ENCODE peak calls at places on chromosomes 5 and 9, in four cellular contexts. One of them, this sample, is unnamed.
A peak's percentile ranks its signal among the peaks of the same experiment; 100 is the strongest.

GRCh38 chr5:61386062-61386800 is 54.2 kb downstream of the ZSWIM6 start:
- DNase-seq in GM10248: no peak
- DNase-seq in BJ: no peak
- DNase-seq in lung: no peak
- DNase-seq in this sample: no peak

GRCh38 chr9:96020822-96021615 is 145.5 kb downstream of the ERCC6L2 start:
- DNase-seq in BJ: no peak
- DNase-seq in GM10248: peak; percentile 50
- DNase-seq in lung: peak; percentile 33
- DNase-seq in this sample: peak; percentile 64

GRCh38 chr5:146130440-146131045 is 25.2 kb upstream of the PLAC8L1 start:
- DNase-seq in BJ: no peak
- DNase-seq in GM10248: no peak
- DNase-seq in lung: no peak
- DNase-seq in this sample: no peak

GRCh38 chr5:149581192-149581861 is at the start of gene ARHGEF37:
- DNase-seq in GM10248: no peak
- DNase-seq in lung: peak; percentile 80
- DNase-seq in BJ: no peak
- DNase-seq in this sample: peak; percentile 26

GRCh38 chr5:147396070-147396469 is 113.8 kb downstream of the DPYSL3 start:
- DNase-seq in GM10248: no peak
- DNase-seq in lung: peak; percentile 66
- DNase-seq in BJ: no peak
- DNase-seq in this sample: no peak

GRCh38 chr5:147576646-147577535 is 67.0 kb upstream of the DPYSL3 start:
- DNase-seq in GM10248: peak; percentile 33
- DNase-seq in lung: peak; percentile 57
- DNase-seq in BJ: no peak
- DNase-seq in this sample: peak; percentile 37

GRCh38 chr9:91532325-91532724 is 108.7 kb upstream of the NFIL3 start:
- DNase-seq in GM10248: no peak
- DNase-seq in BJ: no peak
- DNase-seq in lung: no peak
- DNase-seq in this sample: no peak

GRCh38 chr9:94086468-94086867 is 2.2 kb downstream of the PTPDC1 start:
- DNase-seq in lung: no peak
- DNase-seq in BJ: no peak
- DNase-seq in GM10248: no peak
- DNase-seq in this sample: no peak

GRCh38 chr9:87206064-87206661 is 258.9 kb upstream of the GAS1 start:
- DNase-seq in BJ: peak; percentile 90
- DNase-seq in GM10248: no peak
- DNase-seq in lung: no peak
- DNase-seq in this sample: no peak

GRCh38 chr9:123400926-123401503 is 45.0 kb downstream of the CRB2 start:
- DNase-seq in BJ: no peak
- DNase-seq in lung: no peak
- DNase-seq in GM10248: no peak
- DNase-seq in this sample: no peak

GRCh38 chr5:159175547-159175946 is 33.8 kb downstream of the RNF145 start:
- DNase-seq in lung: no peak
- DNase-seq in BJ: no peak
- DNase-seq in GM10248: no peak
- DNase-seq in this sample: no peak

GRCh38 chr9:132743886-132744544 is 73.8 kb downstream of the GTF3C4 start:
- DNase-seq in BJ: no peak
- DNase-seq in GM10248: no peak
- DNase-seq in lung: no peak
- DNase-seq in this sample: no peak

GRCh38 chr5:149887622-149888183 is 56.9 kb downstream of the PDE6A start:
- DNase-seq in GM10248: no peak
- DNase-seq in lung: no peak
- DNase-seq in BJ: no peak
- DNase-seq in this sample: no peak

GRCh38 chr5:116135344-116135743 is 50.5 kb downstream of the COMMD10 start:
- DNase-seq in BJ: no peak
- DNase-seq in GM10248: peak; percentile 46
- DNase-seq in lung: no peak
- DNase-seq in this sample: peak; percentile 53

GRCh38 chr5:77630246-77631165 is 8.0 kb downstream of the OTP start:
- DNase-seq in GM10248: peak; percentile 86
- DNase-seq in BJ: no peak
- DNase-seq in lung: no peak
- DNase-seq in this sample: peak; percentile 91

GRCh38 chr5:132756542-132756941 is 9.3 kb downstream of the CCNI2 start:
- DNase-seq in BJ: no peak
- DNase-seq in lung: peak; percentile 24
- DNase-seq in GM10248: no peak
- DNase-seq in this sample: no peak

GRCh38 chr9:134344821-134345310 is 18.6 kb downstream of the RXRA start:
- DNase-seq in lung: no peak
- DNase-seq in BJ: no peak
- DNase-seq in GM10248: no peak
- DNase-seq in this sample: no peak

GRCh38 chr9:92236465-92236864 is 57.0 kb downstream of the IARS1 start:
- DNase-seq in GM10248: no peak
- DNase-seq in BJ: no peak
- DNase-seq in lung: no peak
- DNase-seq in this sample: no peak

GRCh38 chr9:72309366-72310133 is 55.5 kb downstream of the ZFAND5 start:
- DNase-seq in BJ: no peak
- DNase-seq in GM10248: no peak
- DNase-seq in lung: no peak
- DNase-seq in this sample: no peak

GRCh38 chr5:89967806-89968444 is 441.6 kb downstream of the CETN3 start:
- DNase-seq in BJ: no peak
- DNase-seq in lung: no peak
- DNase-seq in GM10248: no peak
- DNase-seq in this sample: no peak

DNA sequence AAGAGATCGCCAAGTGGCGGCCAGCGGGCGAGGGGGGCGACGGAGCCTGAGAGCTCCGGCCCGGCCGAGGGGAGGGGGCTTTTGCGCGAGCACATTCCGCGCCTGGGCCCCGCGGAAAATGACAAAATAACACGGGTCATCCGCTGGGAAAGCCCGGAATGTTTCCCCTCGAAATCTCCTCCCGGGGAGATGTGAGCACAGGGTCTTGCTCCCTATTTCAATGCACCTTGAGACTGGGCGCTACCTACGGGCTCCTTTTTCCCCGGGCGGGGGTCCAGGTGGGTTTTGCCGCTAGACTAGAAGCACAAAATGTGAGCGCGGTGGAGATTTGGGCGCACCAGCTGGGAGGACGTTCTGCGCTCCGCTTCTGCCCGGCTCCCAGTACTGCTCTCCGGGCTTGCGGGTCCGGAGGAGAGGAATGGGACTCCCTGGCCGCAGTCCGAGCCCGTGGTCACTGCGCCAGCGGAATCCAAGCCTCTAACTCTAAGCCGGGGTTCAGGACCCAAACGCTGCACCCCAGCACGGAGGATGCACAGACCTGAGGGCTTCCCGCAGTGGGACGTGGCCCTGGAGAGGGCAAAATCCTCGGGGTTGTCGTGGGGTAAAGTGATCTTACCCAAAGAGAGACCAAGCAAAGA is 2.8 kb upstream of the PRDM12 start:
- DNase-seq in lung: no peak
- DNase-seq in GM10248: no peak
- DNase-seq in BJ: no peak
- DNase-seq in this sample: no peak
- TF ChIP-seq CTCF in lung: no peak
- TF ChIP-seq CTCF in GM10248: no peak
- TF ChIP-seq CTCF in BJ: no peak
- TF ChIP-seq CTCF in this sample: no peak

DNA sequence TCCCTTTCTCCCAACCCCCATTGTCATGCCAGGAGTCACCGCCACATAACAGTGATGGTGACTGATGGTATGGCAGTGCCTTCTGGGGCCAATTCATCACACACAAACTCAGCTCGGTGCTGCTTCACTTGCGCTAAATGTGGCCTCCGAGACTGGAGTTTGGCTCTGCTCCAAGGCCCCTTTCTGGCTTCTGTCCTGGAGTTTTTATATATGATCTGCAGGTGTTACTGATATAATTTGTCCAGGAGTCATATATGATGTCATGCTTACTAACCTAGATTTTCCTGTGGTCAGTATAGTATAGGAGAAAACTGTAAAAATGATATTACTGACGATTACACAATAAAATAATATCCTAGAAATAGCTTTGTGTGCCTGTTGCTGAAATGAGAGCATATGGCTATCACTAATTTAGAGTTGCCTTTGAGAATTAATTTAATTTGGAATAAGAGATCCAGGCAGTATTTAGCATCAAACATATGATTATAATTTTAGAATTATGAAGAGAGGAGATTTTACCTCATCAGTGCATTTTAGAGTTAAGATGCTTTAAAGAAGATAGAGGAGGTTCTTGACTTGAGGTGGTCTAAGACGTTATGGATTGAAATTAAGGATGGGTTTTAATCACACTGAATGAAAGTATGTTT is 334.1 kb upstream of the CD180 start:
- DNase-seq in BJ: no peak
- DNase-seq in lung: no peak
- DNase-seq in GM10248: no peak
- DNase-seq in this sample: no peak
- TF ChIP-seq CTCF in BJ: no peak
- TF ChIP-seq CTCF in lung: no peak
- TF ChIP-seq CTCF in GM10248: no peak
- TF ChIP-seq CTCF in this sample: no peak

DNA sequence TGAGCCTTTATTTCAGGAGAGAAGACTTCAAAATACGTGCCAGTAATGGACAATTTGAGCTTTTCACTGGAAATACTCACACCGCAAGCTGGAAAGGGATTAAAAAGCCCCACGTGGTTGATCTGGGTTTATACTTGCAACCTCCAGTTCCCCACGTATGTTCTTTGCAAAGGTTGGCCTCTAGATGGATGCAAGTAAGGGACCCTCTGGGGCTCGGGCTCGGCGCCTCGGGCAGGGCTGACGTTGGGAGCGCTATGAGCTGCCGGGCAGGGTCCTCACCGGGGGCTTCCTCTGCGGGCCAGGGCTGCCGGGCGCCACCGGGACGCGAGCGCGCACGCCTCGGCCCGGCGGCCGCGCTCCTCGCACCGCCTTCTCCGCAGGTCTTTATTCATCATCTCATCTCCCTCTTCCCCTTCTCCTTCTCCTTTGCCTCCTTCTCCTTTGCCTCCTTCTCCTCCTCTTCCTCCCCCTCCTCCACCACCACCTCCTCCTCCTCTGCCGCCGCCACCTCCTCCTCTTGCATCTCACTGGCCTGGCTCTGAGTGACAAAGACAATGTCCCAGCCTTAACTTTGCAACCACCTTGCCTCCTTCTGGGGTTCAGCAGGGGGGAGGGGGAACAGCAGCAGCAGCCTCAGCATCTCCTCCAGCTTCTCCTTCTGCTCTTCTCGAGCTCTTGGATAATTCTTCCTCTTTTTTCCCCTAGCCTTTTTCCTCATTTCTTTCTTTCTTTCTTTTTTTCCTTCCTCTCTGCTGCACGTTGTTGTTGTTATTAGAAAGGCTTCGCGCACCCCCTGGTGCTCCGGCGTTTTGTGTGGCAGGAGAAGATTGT is 636 bp upstream of the ZNF462 start:
- DNase-seq in GM10248: no peak
- DNase-seq in BJ: no peak
- DNase-seq in lung: peak; percentile 40
- DNase-seq in this sample: peak; percentile 30
- TF ChIP-seq CTCF in GM10248: peak; percentile 18
- TF ChIP-seq CTCF in BJ: peak; percentile 44
- TF ChIP-seq CTCF in lung: no peak
- TF ChIP-seq CTCF in this sample: no peak

GRCh38 chr5:178590141-178590923 is at the start of gene COL23A1:
- DNase-seq in GM10248: peak; percentile 59
- DNase-seq in lung: peak; percentile 48
- DNase-seq in BJ: no peak
- DNase-seq in this sample: peak; percentile 65

GRCh38 chr5:178589180-178590140 is 733 bp downstream of the COL23A1 start:
- DNase-seq in BJ: no peak
- DNase-seq in GM10248: no peak
- DNase-seq in lung: no peak
- DNase-seq in this sample: no peak

GRCh38 chr5:178587793-178588611 is 2.2 kb downstream of the COL23A1 start:
- DNase-seq in BJ: no peak
- DNase-seq in lung: no peak
- DNase-seq in GM10248: no peak
- DNase-seq in this sample: no peak

GRCh38 chr5:178588769-178589168 is 1.4 kb downstream of the COL23A1 start:
- DNase-seq in GM10248: no peak
- DNase-seq in BJ: no peak
- DNase-seq in lung: no peak
- DNase-seq in this sample: no peak

DNA sequence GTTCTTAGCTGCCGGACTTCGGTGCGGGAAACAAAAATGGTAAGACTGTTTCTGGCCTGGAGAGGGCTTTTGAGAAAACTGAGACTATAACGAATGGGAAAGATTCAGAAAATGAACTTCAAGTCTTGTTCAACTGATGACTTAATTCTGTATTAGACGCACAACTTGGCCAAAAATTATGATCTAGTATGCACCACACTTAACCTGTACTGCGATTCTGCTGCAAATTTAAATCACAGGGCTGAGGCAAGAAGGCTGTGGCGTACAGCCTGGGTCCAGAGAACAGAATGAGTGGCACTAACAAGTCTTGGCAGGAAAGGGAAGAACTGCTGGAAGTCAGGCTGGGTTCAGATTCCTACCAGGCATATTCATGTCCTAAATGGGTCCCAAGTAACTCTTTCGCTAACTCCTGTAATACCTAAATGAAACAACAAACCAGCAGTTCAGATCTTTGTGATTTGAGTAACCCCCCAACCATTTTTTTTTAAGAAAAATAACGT is 781 bp upstream of the COL23A1 start:
- DNase-seq in BJ: no peak
- DNase-seq in GM10248: no peak
- DNase-seq in lung: no peak
- DNase-seq in this sample: no peak
- TF ChIP-seq CTCF in BJ: no peak
- TF ChIP-seq CTCF in GM10248: no peak
- TF ChIP-seq CTCF in lung: no peak
- TF ChIP-seq CTCF in this sample: no peak

GRCh38 chr9:32552172-32552872 is at the start of the genes SMIM27 and TOPORS:
- DNase-seq in GM10248: peak; percentile 90
- DNase-seq in BJ: peak; percentile 53
- DNase-seq in lung: peak; percentile 88
- DNase-seq in this sample: peak; percentile 91
- TF ChIP-seq CTCF in GM10248: no peak
- TF ChIP-seq CTCF in BJ: no peak
- TF ChIP-seq CTCF in lung: no peak
- TF ChIP-seq CTCF in this sample: no peak

GRCh38 chr9:89454498-89455355 is 43.2 kb downstream of the SEMA4D start:
- DNase-seq in lung: no peak
- DNase-seq in GM10248: no peak
- DNase-seq in BJ: no peak
- DNase-seq in this sample: no peak
- TF ChIP-seq CTCF in lung: no peak
- TF ChIP-seq CTCF in GM10248: no peak
- TF ChIP-seq CTCF in BJ: no peak
- TF ChIP-seq CTCF in this sample: no peak